ENCODE peak calls at places on chromosomes 1 and 21, in seven cellular contexts. V, S, G, D, I, A and L are unnamed samples.

GRCh38 chr21:43988506-43989230 is 23.4 kb upstream of the TRAPPC10 start:
- DNase-seq in D (no peak), S (no peak), G (no peak), I (no peak), A (no peak), V (no peak), L (no peak)

GRCh38 chr1:163170331-163170730 is 32.4 kb downstream of the RGS5 start:
- DNase-seq in S (no peak), I (peak), V (no peak), D (no peak), A (peak), G (no peak), L (peak)

GRCh38 chr1:192810253-192810880 is 1.5 kb downstream of the RGS2 start:
- DNase-seq in V (peak), A (no peak), G (no peak), D (peak), S (peak), I (peak), L (no peak)

GRCh38 chr1:200435200-200435780 is 25.5 kb upstream of the ZNF281 start:
- DNase-seq in S (no peak), D (no peak), G (no peak), V (no peak), A (no peak), I (no peak), L (no peak)

GRCh38 chr1:77948841-77949424 is 29.9 kb downstream of the FUBP1 start:
- DNase-seq in I (peak), G (no peak), D (peak), S (no peak), V (no peak), A (no peak), L (no peak)

GRCh38 chr1:152461544-152461943 is 47.5 kb upstream of the CRNN start:
- DNase-seq in V (peak), S (peak), I (peak), G (no peak), D (peak), A (no peak), L (no peak)

GRCh38 chr1:3494321-3495308 is 40.1 kb downstream of the ARHGEF16 start:
- DNase-seq in G (no peak), D (no peak), I (no peak), S (no peak), A (no peak), V (no peak), L (no peak)

GRCh38 chr21:26941436-26941835 is 25.5 kb downstream of the ADAMTS5 start:
- DNase-seq in G (no peak), V (no peak), D (no peak), S (no peak), A (no peak), I (no peak), L (no peak)

GRCh38 chr1:223233410-223234163 is 90.5 kb upstream of the TLR5 start:
- DNase-seq in D (peak), A (peak), V (no peak), S (no peak), I (peak), G (no peak), L (peak)

GRCh38 chr1:8025061-8025670 is 943 bp downstream of the ERRFI1 start:
- DNase-seq in D (no peak), G (no peak), A (no peak), I (peak), V (no peak), S (no peak), L (no peak)

GRCh38 chr1:8027748-8028631 is 1.9 kb upstream of the ERRFI1 start:
- DNase-seq in V (peak), I (peak), A (peak), D (no peak), G (no peak), S (no peak), L (no peak)

GRCh38 chr1:8026153-8026975 is at the start of gene ERRFI1:
- DNase-seq in V (peak), D (peak), S (peak), A (no peak), I (peak), G (peak), L (no peak)

GRCh38 chr1:8025671-8026144 is 401 bp downstream of the ERRFI1 start:
- DNase-seq in A (no peak), S (no peak), G (no peak), V (no peak), I (no peak), D (no peak), L (no peak)

DNA sequence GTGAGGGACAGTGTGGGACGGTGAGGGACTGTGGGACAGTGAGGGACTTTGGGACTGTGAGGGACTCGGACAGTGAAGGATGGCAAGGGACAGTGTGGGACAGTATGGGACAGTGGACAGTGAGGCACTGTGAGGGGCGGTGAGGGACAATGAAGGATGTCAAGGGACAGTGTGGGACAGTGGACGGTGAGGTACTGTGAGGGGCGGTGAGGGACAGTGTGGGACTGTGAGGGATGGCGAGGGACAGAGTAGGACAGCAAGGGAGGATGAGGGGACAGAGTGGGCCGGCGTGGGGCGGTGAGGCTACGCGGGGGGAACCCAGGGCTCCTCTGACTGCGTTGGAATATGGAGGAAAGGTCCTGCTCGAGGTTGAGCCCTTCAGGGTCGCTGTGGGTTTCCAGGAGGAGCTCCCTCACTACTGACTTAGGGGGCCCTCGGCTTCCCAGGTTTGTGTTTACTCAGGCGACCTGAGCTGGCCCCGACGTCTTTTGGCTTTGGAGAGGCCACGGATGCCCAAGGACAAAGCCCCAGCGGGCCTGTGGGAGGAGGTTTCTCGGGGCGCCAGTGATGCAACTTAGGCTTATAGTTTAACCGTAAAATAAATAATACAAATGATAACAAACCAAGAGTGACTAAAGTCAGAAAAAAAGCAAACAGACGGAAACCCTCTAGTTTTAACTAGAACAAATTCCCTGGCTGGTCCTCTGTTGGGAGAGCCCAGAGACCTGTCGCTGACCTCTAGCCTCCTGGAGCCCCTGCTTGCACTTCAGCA is 1.1 kb upstream of the ERRFI1 start:
- DNase-seq in I (peak), S (no peak), G (no peak), A (no peak), V (peak), D (no peak), L (no peak)
- H3K4me3 ChIP-seq in I (peak), S (no peak), G (peak), A (peak), V (peak), D (peak), L (peak)

GRCh38 chr1:47508900-47509488 is 71.2 kb downstream of the FOXD2 start:
- DNase-seq in A (no peak), I (no peak), S (no peak), V (peak), D (no peak), G (no peak), L (no peak)
- TF ChIP-seq CTCF in A (no peak), I (no peak), S (no peak), V (no peak), D (no peak), G (no peak), L (no peak)

GRCh38 chr21:31560479-31560878 is 99.0 kb upstream of the SOD1 start:
- DNase-seq in D (no peak), G (no peak), A (no peak), S (no peak), V (no peak), I (no peak), L (no peak)

GRCh38 chr21:31557956-31558838 is 101.3 kb upstream of the SOD1 start:
- DNase-seq in G (no peak), A (no peak), V (peak), S (peak), D (no peak), I (peak), L (no peak)

GRCh38 chr21:31559368-31560119 is 99.9 kb upstream of the SOD1 start:
- DNase-seq in G (peak), D (peak), I (peak), A (peak), V (peak), S (peak), L (peak)

GRCh38 chr21:31557421-31557955 is 102.0 kb upstream of the SOD1 start:
- DNase-seq in I (no peak), D (no peak), V (no peak), A (no peak), G (no peak), S (no peak), L (no peak)

DNA sequence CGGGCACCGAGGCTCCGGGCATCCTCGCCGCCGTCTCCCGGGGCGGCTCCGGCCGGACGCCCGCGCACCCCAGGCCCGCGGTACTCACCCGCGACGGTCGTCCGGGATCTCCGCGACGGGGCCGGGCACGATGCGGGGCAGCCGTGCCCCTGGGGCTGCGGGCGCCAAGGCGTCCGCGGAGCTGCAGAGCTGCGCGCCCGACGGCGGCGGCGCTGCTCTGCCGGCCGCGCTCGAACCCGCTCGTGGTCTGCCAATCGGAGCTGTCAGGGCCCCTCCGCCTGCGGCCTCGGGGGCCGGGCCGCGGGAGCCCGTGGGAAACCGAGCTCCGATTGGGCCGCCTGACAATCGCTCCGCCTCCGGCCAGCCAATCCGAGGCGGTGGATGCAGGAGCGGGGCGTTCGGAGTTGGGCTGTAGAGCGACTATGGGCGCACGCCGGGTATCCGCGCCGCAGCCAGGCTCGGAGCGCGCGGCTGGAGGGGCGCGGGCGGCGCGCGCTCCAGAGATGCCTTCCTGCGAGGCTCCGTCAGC is 100.6 kb upstream of the SOD1 start:
- DNase-seq in A (peak), I (peak), V (peak), D (peak), G (peak), S (peak), L (peak)
- H3K4me3 ChIP-seq in A (peak), I (peak), V (peak), D (peak), G (peak), S (peak), L (peak)

GRCh38 chr1:237664327-237664726 is 226.4 kb downstream of the ZP4 start:
- DNase-seq in A (no peak), D (no peak), G (no peak), S (no peak), I (no peak), V (no peak), L (no peak)
- TF ChIP-seq CTCF in A (no peak), D (no peak), G (no peak), S (no peak), I (no peak), V (no peak), L (no peak)

GRCh38 chr1:224432141-224432540 is 2.5 kb downstream of the WDR26 start:
- DNase-seq in D (no peak), A (no peak), V (no peak), I (peak), G (no peak), S (no peak), L (no peak)
- H3K4me3 ChIP-seq in D (peak), A (peak), V (peak), I (peak), G (peak), S (peak), L (peak)

GRCh38 chr1:156095906-156096508 is 13.7 kb upstream of the MEX3A start:
- DNase-seq in S (no peak), G (no peak), D (no peak), I (no peak), A (no peak), V (no peak), L (no peak)
- TF ChIP-seq CTCF in S (no peak), G (no peak), D (no peak), I (no peak), A (no peak), V (no peak), L (no peak)

GRCh38 chr1:2074944-2075740 is 24.9 kb downstream of the PRKCZ start:
- DNase-seq in V (no peak), D (no peak), I (no peak), G (no peak), A (no peak), S (no peak), L (no peak)

GRCh38 chr1:2072891-2073290 is 22.7 kb downstream of the PRKCZ start:
- DNase-seq in D (no peak), V (no peak), I (no peak), S (no peak), A (no peak), G (no peak), L (no peak)

GRCh38 chr1:2072109-2072806 is 22.0 kb downstream of the PRKCZ start:
- DNase-seq in A (no peak), G (no peak), D (no peak), S (no peak), V (peak), I (no peak), L (no peak)

GRCh38 chr1:2073382-2074230 is 23.4 kb downstream of the PRKCZ start:
- DNase-seq in S (no peak), V (no peak), D (no peak), G (no peak), I (peak), A (no peak), L (no peak)

DNA sequence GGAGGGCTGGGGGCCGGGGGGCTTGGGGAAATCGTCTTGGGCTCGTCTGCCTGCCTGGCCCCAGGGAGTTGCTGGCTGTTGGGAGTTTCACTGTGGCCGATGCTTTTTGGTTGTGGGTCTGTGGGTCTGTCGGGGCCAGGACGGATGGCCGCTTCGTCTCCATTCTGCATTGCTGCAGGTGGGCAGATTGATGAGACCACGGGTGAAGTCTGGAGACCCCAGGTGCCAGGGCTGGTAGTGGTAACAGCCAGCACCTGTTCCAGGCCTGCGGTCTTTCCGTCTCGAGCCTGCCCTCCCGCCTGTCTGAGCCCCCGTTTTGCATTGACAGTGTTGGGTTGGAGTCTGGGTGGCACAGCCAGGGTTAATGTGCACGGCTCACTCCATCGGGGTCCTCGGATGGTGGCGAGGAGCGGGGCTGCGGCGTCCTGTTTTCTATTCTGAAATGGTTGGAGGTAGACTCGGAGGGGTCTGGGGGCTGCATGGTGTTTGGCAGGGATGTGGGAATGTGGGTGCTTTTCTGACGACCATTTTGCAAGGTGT is 24.2 kb downstream of the PRKCZ start:
- DNase-seq in D (no peak), V (no peak), A (no peak), I (no peak), G (no peak), S (no peak), L (no peak)
- H3K4me3 ChIP-seq in D (no peak), V (no peak), A (peak), I (no peak), G (no peak), S (no peak), L (no peak)

DNA sequence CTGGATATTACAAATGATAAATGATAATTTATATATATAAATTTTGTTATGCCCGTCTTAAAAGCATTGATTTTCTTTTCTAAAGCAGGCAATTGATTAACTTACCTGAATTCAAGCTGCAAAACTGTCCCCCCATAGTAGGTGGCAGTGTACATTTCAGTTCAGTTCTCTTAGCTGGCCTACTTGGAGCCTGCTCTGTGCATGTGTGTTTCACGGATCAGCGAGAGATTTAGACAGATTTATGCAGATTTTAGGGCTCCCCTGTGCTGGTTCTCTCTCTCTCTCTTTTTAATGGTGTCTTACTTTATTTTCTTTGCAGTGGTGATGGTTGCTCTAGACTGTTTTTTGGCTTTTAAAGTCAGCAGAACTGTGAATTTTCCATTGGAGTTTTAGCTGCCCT is 30.7 kb downstream of the CLIC4 start:
- DNase-seq in I (no peak), V (no peak), S (no peak), G (no peak), D (no peak), A (no peak), L (no peak)
- TF ChIP-seq CTCF in I (no peak), V (no peak), S (no peak), G (no peak), D (no peak), A (no peak), L (no peak)